ENCODE peak calls at places on chromosome X, in six cellular contexts. I is astrocyte of the hippocampus, W is fibroblast of mammary gland, F is Panc1, V is NCI-H2107, C is mucosa of gallbladder. D is an unnamed sample.
A peak's percentile ranks its signal among the peaks of the same experiment; 100 is the strongest.

GRCh38 chrX:8879750-8880149 is 78.6 kb upstream of the FAM9A start:
- DNase-seq in I (no peak), W (peak; percentile 26), F (no peak), V (no peak), C (no peak), D (no peak)

GRCh38 chrX:3576886-3577516 is 136.4 kb downstream of the PRKX start:
- DNase-seq in I (no peak), W (peak; percentile 94), F (no peak), V (no peak), C (no peak), D (peak; percentile 94)

GRCh38 chrX:149473092-149473491 is 32.0 kb downstream of the IDS start:
- DNase-seq in I (no peak), W (no peak), F (no peak), V (no peak), C (no peak), D (no peak)

GRCh38 chrX:119790977-119791436 is 423 bp downstream of the RPL39 start:
- DNase-seq in I (peak; percentile 41), W (peak; percentile 48), F (no peak), V (peak; percentile 54), C (peak; percentile 15), D (peak; percentile 49)

GRCh38 chrX:109880629-109881028 is 122.3 kb upstream of the TMEM164 start:
- DNase-seq in I (no peak), W (no peak), F (no peak), V (no peak), C (no peak), D (no peak)

GRCh38 chrX:154097003-154097596 is 417 bp downstream of the MECP2 start:
- DNase-seq in I (peak; percentile 88), W (peak; percentile 40), F (no peak), V (peak; percentile 61), C (peak; percentile 59), D (peak; percentile 54)

GRCh38 chrX:139936259-139936658 is 3.4 kb upstream of the ATP11C start:
- DNase-seq in I (no peak), W (no peak), F (no peak), V (no peak), C (no peak), D (no peak)

GRCh38 chrX:78024349-78025108 is 55.1 kb upstream of the PGAM4 start:
- DNase-seq in I (no peak), W (peak; percentile 25), F (peak; percentile 27), V (no peak), C (no peak), D (no peak)

GRCh38 chrX:30196322-30196721 is 19.0 kb upstream of the MAGEB2 start:
- DNase-seq in I (peak; percentile 15), W (no peak), F (no peak), V (no peak), C (no peak), D (no peak)

GRCh38 chrX:108219949-108220601 is 128.5 kb downstream of the ATG4A start:
- DNase-seq in I (no peak), W (no peak), F (no peak), V (no peak), C (no peak), D (no peak)